ENCODE peak calls at places on chromosome 21, in six cellular contexts. H is neural progenitor cell, J is NCI-H510A, E is NCI-H748 treated with DMSO at 0.1 percent for 48 hours, X is fibroblast of lung, F is epithelial cell of esophagus. T is an unnamed sample.

GRCh38 chr21:35503646-35504045 is 454.5 kb upstream of the RUNX1 start:
- DNase-seq in E (no peak), J (no peak), H (peak), X (no peak), F (no peak), T (no peak)

GRCh38 chr21:45766055-45766454 is 122.5 kb downstream of the PCBP3 start:
- DNase-seq in J (no peak), X (no peak), H (no peak), F (no peak), E (no peak), T (no peak)

GRCh38 chr21:45074818-45075605 is 632 bp downstream of the ADARB1 start:
- DNase-seq in J (no peak), F (peak), X (no peak), H (peak), E (peak), T (peak)

GRCh38 chr21:44845418-44846200 is 27.7 kb upstream of the SUMO3 start:
- DNase-seq in F (peak), X (peak), H (peak), J (peak), E (peak), T (peak)

GRCh38 chr21:44703731-44704635 is 7.0 kb downstream of the KRTAP10-12 start:
- DNase-seq in E (no peak), F (no peak), H (no peak), J (no peak), X (no peak), T (no peak)

GRCh38 chr21:28936036-28936435 is 56.6 kb downstream of the LTN1 start:
- DNase-seq in X (no peak), H (no peak), J (no peak), E (no peak), F (no peak), T (no peak)

GRCh38 chr21:31184462-31184861 is 146.2 kb upstream of the KRTAP19-8 start:
- DNase-seq in H (no peak), J (no peak), F (no peak), X (no peak), E (no peak), T (no peak)

GRCh38 chr21:39106881-39107462 is 76.3 kb downstream of the PSMG1 start:
- DNase-seq in F (no peak), H (no peak), J (no peak), E (no peak), X (no peak), T (no peak)

GRCh38 chr21:38243732-38244406 is 12.9 kb upstream of the KCNJ15 start:
- DNase-seq in J (no peak), E (no peak), H (no peak), X (no peak), F (no peak), T (no peak)

GRCh38 chr21:35850542-35851103 is 209.7 kb downstream of the SETD4 start:
- DNase-seq in X (no peak), E (no peak), H (no peak), J (no peak), F (no peak), T (no peak)

GRCh38 chr21:26422138-26422537 is 150.9 kb downstream of the CYYR1 start:
- DNase-seq in J (no peak), X (no peak), E (no peak), H (no peak), F (no peak), T (no peak)

GRCh38 chr21:17089121-17089520 is 423.7 kb upstream of the CXADR start:
- DNase-seq in J (no peak), F (peak), E (no peak), H (no peak), X (peak), T (no peak)

GRCh38 chr21:16318651-16319300 is 589.0 kb downstream of the USP25 start:
- DNase-seq in H (no peak), F (no peak), J (no peak), E (no peak), X (no peak), T (no peak)

GRCh38 chr21:44834951-44835646 is 17.2 kb upstream of the SUMO3 start:
- DNase-seq in F (no peak), J (no peak), H (no peak), X (no peak), E (no peak), T (no peak)

GRCh38 chr21:26169611-26170470 is 729 bp downstream of the APP start:
- DNase-seq in J (peak), E (peak), X (peak), F (peak), H (peak), T (peak)

GRCh38 chr21:25024639-25025038 is 582.6 kb downstream of the MRPL39 start:
- DNase-seq in J (no peak), F (no peak), E (no peak), X (no peak), H (no peak), T (no peak)

GRCh38 chr21:37071561-37072238 is 1.2 kb downstream of the PIGP start:
- DNase-seq in X (peak), H (peak), F (peak), E (peak), J (no peak), T (peak)

GRCh38 chr21:25513810-25514209 is 93.5 kb downstream of the MRPL39 start:
- DNase-seq in H (no peak), E (no peak), J (no peak), X (no peak), F (no peak), T (no peak)

GRCh38 chr21:45105906-45106485 is 31.6 kb downstream of the ADARB1 start:
- DNase-seq in E (no peak), F (no peak), H (no peak), X (no peak), J (no peak), T (no peak)

GRCh38 chr21:16541366-16541765 is 811.6 kb downstream of the USP25 start:
- DNase-seq in E (no peak), F (no peak), X (no peak), J (no peak), H (no peak), T (no peak)

GRCh38 chr21:41294548-41295231 is 21.9 kb upstream of the FAM3B start:
- DNase-seq in J (peak), E (no peak), H (no peak), X (no peak), F (no peak), T (no peak)

GRCh38 chr21:36135391-36136094 is 664 bp downstream of the CBR3 start:
- DNase-seq in J (no peak), E (no peak), H (peak), X (peak), F (peak), T (peak)

GRCh38 chr21:29477941-29478340 is 179.2 kb downstream of the BACH1 start:
- DNase-seq in F (peak), X (peak), H (no peak), J (no peak), E (no peak), T (no peak)

GRCh38 chr21:34900376-34900775 is 148.7 kb downstream of the RUNX1 start:
- DNase-seq in E (no peak), X (no peak), J (no peak), H (no peak), F (peak), T (no peak)

GRCh38 chr21:45316871-45317400 is 29.2 kb upstream of the POFUT2 start:
- DNase-seq in F (no peak), X (no peak), J (no peak), H (no peak), E (no peak), T (no peak)

GRCh38 chr21:17045214-17045835 is 467.5 kb upstream of the CXADR start:
- DNase-seq in X (peak), F (peak), J (no peak), E (no peak), H (no peak), T (peak)

GRCh38 chr21:28775071-28775470 is 217.6 kb downstream of the LTN1 start:
- DNase-seq in X (no peak), E (no peak), J (no peak), F (no peak), H (no peak), T (no peak)